ENCODE peak calls at places on chromosomes 5 and 9, in four cellular contexts. G is K562, D is HepG2, C is GM12878. Z is an unnamed sample.

GRCh38 chr5:122493776-122494518 is 181.9 kb downstream of the SNCAIP start:
- DNase-seq in D (no peak), G (no peak), C (no peak), Z (no peak)

GRCh38 chr5:131595088-131596033 is 39.7 kb downstream of the RAPGEF6 start:
- DNase-seq in D (no peak), C (no peak), G (no peak), Z (no peak)

GRCh38 chr5:169576181-169576598 is 7.4 kb upstream of the SPDL1 start:
- DNase-seq in D (no peak), G (no peak), C (no peak), Z (no peak)

GRCh38 chr9:27865031-27865438 is 291.8 kb upstream of the C9orf72 start:
- DNase-seq in D (no peak), C (no peak), G (no peak), Z (no peak)

GRCh38 chr9:123089790-123090189 is 56.3 kb downstream of the GPR21 start:
- DNase-seq in C (no peak), G (no peak), D (no peak), Z (no peak)

GRCh38 chr9:123953601-123954011 is 23.7 kb upstream of the DENND1A start:
- DNase-seq in C (no peak), G (no peak), D (no peak), Z (no peak)

GRCh38 chr9:116342941-116343340 is 189.3 kb downstream of the PAPPA start:
- DNase-seq in C (no peak), G (no peak), D (no peak), Z (no peak)

GRCh38 chr5:108801776-108802175 is 54.1 kb downstream of the FER start:
- DNase-seq in G (no peak), C (no peak), D (peak), Z (no peak)

GRCh38 chr9:98641675-98642074 is 67.1 kb downstream of the GABBR2 start:
- DNase-seq in D (no peak), G (no peak), C (no peak), Z (no peak)

GRCh38 chr9:131839281-131840084 is 99.6 kb upstream of the RAPGEF1 start:
- DNase-seq in C (no peak), G (peak), D (no peak), Z (no peak)

GRCh38 chr5:134098690-134099089 is 15.8 kb upstream of the TCF7 start:
- DNase-seq in C (no peak), G (no peak), D (peak), Z (no peak)
- TF ChIP-seq SRF in C (no peak), G (no peak), D (no peak), Z (no peak)

GRCh38 chr9:5939530-5939929 is 48.8 kb downstream of the MLANA start:
- DNase-seq in G (no peak), C (no peak), D (no peak), Z (no peak)
- TF ChIP-seq RFX5 in G (no peak), C (no peak), D (no peak), Z (no peak)

DNA sequence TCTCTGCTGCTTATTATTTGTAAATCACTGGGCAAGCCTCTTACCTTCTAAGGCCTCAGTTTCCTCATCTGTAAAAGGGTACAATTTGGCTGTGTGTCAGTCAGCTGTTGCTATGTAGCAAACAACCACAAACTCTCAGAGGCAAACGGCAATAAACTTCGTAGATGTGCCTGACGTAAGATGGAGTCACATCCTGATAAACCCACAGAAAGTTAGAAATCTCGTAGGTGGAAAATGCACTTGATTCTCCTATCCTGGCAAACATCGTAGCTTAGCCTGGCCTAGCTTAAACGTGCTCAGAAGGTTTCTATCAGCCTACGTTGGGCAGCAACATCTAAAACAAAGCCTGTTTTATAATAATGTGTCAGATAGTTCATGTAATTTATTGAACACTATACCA is 35.0 kb upstream of the UNC5A start:
- DNase-seq in C (no peak), D (no peak), G (no peak), Z (no peak)
- TF ChIP-seq SRF in C (no peak), D (no peak), G (no peak), Z (no peak)

DNA sequence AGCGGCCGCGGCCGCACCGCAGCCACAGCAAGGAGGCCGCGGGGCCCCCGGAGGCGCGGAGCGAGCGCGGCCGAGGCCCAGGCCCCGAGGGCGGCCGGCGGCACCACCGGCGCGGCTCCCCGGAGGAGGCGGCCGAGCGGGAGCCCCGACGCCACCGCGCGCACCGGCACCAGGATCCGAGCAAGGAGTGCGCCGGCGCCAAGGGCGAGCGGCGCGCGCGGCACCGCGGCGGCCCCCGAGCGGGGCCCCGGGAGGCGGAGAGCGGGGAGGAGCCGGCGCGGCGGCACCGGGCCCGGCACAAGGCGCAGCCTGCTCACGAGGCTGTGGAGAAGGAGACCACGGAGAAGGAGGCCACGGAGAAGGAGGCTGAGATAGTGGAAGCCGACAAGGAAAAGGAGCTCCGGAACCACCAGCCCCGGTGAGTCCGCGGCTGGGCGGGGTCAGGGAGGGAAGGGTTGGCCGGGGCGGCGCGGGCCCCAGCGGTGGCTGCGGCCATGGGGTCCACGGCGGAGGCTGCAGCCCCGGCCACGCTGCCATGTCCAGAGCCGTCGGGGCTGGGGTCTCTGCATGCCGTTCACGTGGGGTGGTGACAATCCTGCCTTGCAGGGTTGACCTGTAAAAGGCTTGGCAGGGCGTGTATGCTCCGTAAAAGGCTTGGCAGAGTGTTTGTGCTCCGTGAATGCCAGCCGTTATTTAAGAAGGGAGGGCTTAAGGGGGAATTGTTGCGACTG is 146.0 kb downstream of the CACNA1B start:
- DNase-seq in G (no peak), D (no peak), C (no peak), Z (peak)
- TF ChIP-seq RFX5 in G (no peak), D (no peak), C (no peak), Z (no peak)

GRCh38 chr5:96823900-96824351 is 16.2 kb upstream of the ERAP1 start:
- DNase-seq in G (no peak), D (peak), C (no peak), Z (no peak)

GRCh38 chr5:96823060-96823459 is 15.3 kb upstream of the ERAP1 start:
- DNase-seq in G (no peak), C (no peak), D (no peak), Z (no peak)

GRCh38 chr5:96825243-96825642 is 17.5 kb upstream of the ERAP1 start:
- DNase-seq in C (no peak), G (no peak), D (no peak), Z (no peak)

GRCh38 chr5:96819806-96820205 is 12.1 kb upstream of the ERAP1 start:
- DNase-seq in D (no peak), C (no peak), G (no peak), Z (no peak)

GRCh38 chr5:96821260-96821916 is 13.6 kb upstream of the ERAP1 start:
- DNase-seq in G (no peak), C (no peak), D (no peak), Z (no peak)
- TF ChIP-seq SRF in G (no peak), C (no peak), D (no peak), Z (no peak)

GRCh38 chr9:127004946-127005769 is 90.6 kb downstream of the RALGPS1 start:
- DNase-seq in G (no peak), C (peak), D (no peak), Z (no peak)
- TF ChIP-seq RFX5 in G (no peak), C (no peak), D (no peak), Z (no peak)

DNA sequence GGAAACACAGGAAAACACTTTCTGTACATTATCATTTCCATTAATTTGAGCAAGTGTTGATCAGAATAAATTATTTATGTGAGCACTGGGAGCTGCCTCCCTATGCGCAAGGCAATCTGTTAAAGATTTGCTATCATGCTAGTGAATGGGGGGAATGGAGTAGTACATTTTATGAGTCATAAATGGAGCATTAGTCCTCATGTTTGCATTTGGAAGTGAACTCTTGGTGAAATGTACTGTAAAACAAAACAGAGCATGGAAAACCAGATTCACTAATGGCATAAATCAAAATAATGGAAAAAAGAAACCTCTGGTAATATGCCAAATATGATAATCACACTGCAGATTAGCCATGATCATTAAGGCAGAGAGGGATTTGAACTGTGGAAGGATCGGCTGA is 40.5 kb upstream of the TMC1 start:
- DNase-seq in G (no peak), C (no peak), D (peak), Z (no peak)
- TF ChIP-seq SRF in G (no peak), C (no peak), D (no peak), Z (no peak)

GRCh38 chr5:82396871-82397514 is 118.8 kb upstream of the RPS23 start:
- DNase-seq in D (peak), C (no peak), G (no peak), Z (no peak)
- TF ChIP-seq RFX5 in D (no peak), C (no peak), G (no peak), Z (no peak)

DNA sequence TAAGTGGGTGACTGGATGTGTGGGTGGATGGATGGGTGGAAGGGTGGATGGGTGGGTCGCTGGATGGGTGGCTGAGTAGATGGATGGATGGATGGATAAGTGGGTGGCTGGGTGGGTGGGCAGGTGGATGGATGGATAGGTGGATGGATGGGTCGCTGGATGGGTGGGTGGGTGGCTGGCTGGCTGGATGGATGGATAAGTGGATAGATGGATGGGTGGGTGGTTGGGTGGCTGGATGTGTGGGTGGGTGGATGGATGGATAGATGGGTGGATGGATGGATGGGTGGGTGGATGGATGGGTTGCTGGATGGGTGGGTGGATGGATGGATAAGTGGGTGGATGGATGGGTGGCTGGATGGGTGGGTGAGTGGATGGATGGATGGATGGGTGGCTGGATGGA is 27.3 kb upstream of the CEP72 start:
- DNase-seq in D (no peak), G (no peak), C (no peak), Z (no peak)
- TF ChIP-seq SRF in D (no peak), G (no peak), C (no peak), Z (no peak)

GRCh38 chr9:17322882-17323864 is 188.3 kb downstream of the CNTLN start:
- DNase-seq in C (no peak), D (no peak), G (no peak), Z (no peak)

GRCh38 chr9:17319822-17320221 is 185.0 kb downstream of the CNTLN start:
- DNase-seq in C (no peak), D (no peak), G (no peak), Z (no peak)

GRCh38 chr9:17315341-17315740 is 180.5 kb downstream of the CNTLN start:
- DNase-seq in G (no peak), C (no peak), D (no peak), Z (no peak)

GRCh38 chr9:17318821-17319320 is 184.0 kb downstream of the CNTLN start:
- DNase-seq in G (no peak), D (no peak), C (no peak), Z (no peak)
- TF ChIP-seq RFX5 in G (no peak), D (no peak), C (no peak), Z (no peak)

Z was measured in H1.